ENCODE peak calls at places on chromosomes 5 and 9, in four cellular contexts. K, J, U and Z are unnamed samples.

GRCh38 chr9:14515564-14516198 is 177.6 kb downstream of the ZDHHC21 start:
- DNase-seq in U (no peak), K (no peak), J (no peak), Z (peak)

GRCh38 chr5:1827410-1828397 is 26.5 kb downstream of the NDUFS6 start:
- DNase-seq in J (no peak), U (no peak), K (peak), Z (no peak)

GRCh38 chr5:140821375-140822280 is at the start of gene PCDHA5:
- DNase-seq in J (no peak), K (no peak), U (no peak), Z (no peak)

GRCh38 chr9:13209498-13209897 is 70.0 kb downstream of the MPDZ start:
- DNase-seq in K (no peak), U (no peak), J (no peak), Z (no peak)

GRCh38 chr9:93664549-93665120 is 88.3 kb downstream of the PHF2 start:
- DNase-seq in J (peak), K (no peak), U (no peak), Z (no peak)

GRCh38 chr9:134678671-134679443 is 37.3 kb downstream of the COL5A1 start:
- DNase-seq in U (no peak), K (no peak), J (peak), Z (no peak)

GRCh38 chr9:124593080-124594058 is 86.2 kb upstream of the NR5A1 start:
- DNase-seq in J (no peak), K (no peak), U (no peak), Z (no peak)

GRCh38 chr5:15510092-15510491 is 10.1 kb downstream of the FBXL7 start:
- DNase-seq in U (no peak), J (no peak), K (no peak), Z (no peak)

GRCh38 chr9:134357631-134358025 is 31.4 kb downstream of the RXRA start:
- DNase-seq in J (no peak), U (no peak), K (no peak), Z (no peak)

GRCh38 chr5:157241483-157241882 is 24.4 kb upstream of the CYFIP2 start:
- DNase-seq in K (no peak), U (no peak), J (no peak), Z (no peak)

GRCh38 chr5:140565024-140565779 is 574 bp downstream of the SLC35A4 start:
- DNase-seq in U (no peak), J (no peak), K (no peak), Z (no peak)

GRCh38 chr5:54533541-54534179 is 16.1 kb downstream of the SNX18 start:
- DNase-seq in K (no peak), U (no peak), J (no peak), Z (no peak)

GRCh38 chr9:99024959-99025358 is 80.0 kb upstream of the TGFBR1 start:
- DNase-seq in U (no peak), K (no peak), J (no peak), Z (no peak)

GRCh38 chr5:98934581-98934980 is 5.8 kb upstream of the CHD1 start:
- DNase-seq in U (no peak), J (no peak), K (no peak), Z (no peak)

GRCh38 chr5:74149395-74149794 is 491.1 kb downstream of the ENC1 start:
- DNase-seq in K (no peak), J (peak), U (peak), Z (peak)

GRCh38 chr5:92613546-92613945 is 967.5 kb downstream of the NR2F1-AS1 start:
- DNase-seq in K (no peak), J (no peak), U (no peak), Z (no peak)

GRCh38 chr9:100352201-100352726 is 478 bp downstream of the TEX10 start:
- DNase-seq in J (peak), K (peak), U (no peak), Z (no peak)

GRCh38 chr9:36064448-36065037 is 27.8 kb downstream of the RECK start:
- DNase-seq in J (no peak), U (no peak), K (no peak), Z (no peak)

GRCh38 chr5:170632985-170633234 is 129.1 kb downstream of the KCNIP1 start:
- DNase-seq in J (peak), K (peak), U (no peak), Z (no peak)

GRCh38 chr5:146032911-146033310 is 72.5 kb downstream of the PLAC8L1 start:
- DNase-seq in J (no peak), U (no peak), K (no peak), Z (no peak)